ENCODE peak calls at places on chromosomes 6 and 20, in seven cellular contexts. A is PC-3, H is BJ, S is adrenal gland, N is glutamatergic neuron, P is astrocyte of the cerebellum, Q is left ventricle myocardium inferior. I is an unnamed sample.

GRCh38 chr6:110265273-110265672 is 85.0 kb downstream of the CDC40 start:
- DNase-seq in A (no peak), H (no peak), S (no peak), N (no peak), P (no peak), Q (no peak), I (no peak)

GRCh38 chr6:104771258-104771832 is 88.4 kb downstream of the HACE1 start:
- DNase-seq in A (peak; percentile 45), H (no peak), S (no peak), N (no peak), P (peak; percentile 9), Q (no peak), I (no peak)

GRCh38 chr6:137983269-137983668 is 116.2 kb downstream of the TNFAIP3 start:
- DNase-seq in A (no peak), H (no peak), S (no peak), N (no peak), P (no peak), Q (no peak), I (no peak)

GRCh38 chr20:62835931-62836861 is 19.3 kb downstream of the COL9A3 start:
- DNase-seq in A (peak; percentile 53), H (no peak), S (peak; percentile 13), N (no peak), P (no peak), Q (no peak), I (peak; percentile 3)

GRCh38 chr20:62816031-62816878 is 595 bp upstream of the COL9A3 start:
- DNase-seq in A (no peak), H (no peak), S (no peak), N (no peak), P (no peak), Q (no peak), I (no peak)

GRCh38 chr6:85537055-85537494 is 56.6 kb downstream of the SNX14 start:
- DNase-seq in A (peak; percentile 35), H (no peak), S (no peak), N (no peak), P (peak; percentile 1), Q (no peak), I (no peak)

GRCh38 chr6:134046054-134046453 is 6.4 kb downstream of the SLC2A12 start:
- DNase-seq in A (no peak), H (no peak), S (no peak), N (no peak), P (no peak), Q (no peak), I (no peak)

GRCh38 chr20:278607-279571 is 11.7 kb downstream of the C20orf96 start:
- DNase-seq in A (no peak), H (no peak), S (no peak), N (peak; percentile 61), P (no peak), Q (peak; percentile 53), I (peak; percentile 52)

GRCh38 chr20:3667434-3668037 is 4.3 kb upstream of the GFRA4 start:
- DNase-seq in A (no peak), H (no peak), S (no peak), N (no peak), P (no peak), Q (no peak), I (no peak)

GRCh38 chr6:106757267-106757666 is 127.9 kb downstream of the QRSL1 start:
- DNase-seq in A (peak; percentile 40), H (no peak), S (no peak), N (no peak), P (no peak), Q (no peak), I (no peak)

GRCh38 chr20:63977392-63978276 is 1.8 kb downstream of the SAMD10 start:
- DNase-seq in A (peak; percentile 51), H (no peak), S (peak; percentile 60), N (peak; percentile 14), P (no peak), Q (no peak), I (no peak)

GRCh38 chr6:138637822-138638221 is 135.7 kb upstream of the CCDC28A start:
- DNase-seq in A (no peak), H (no peak), S (no peak), N (no peak), P (no peak), Q (no peak), I (no peak)

GRCh38 chr6:15266423-15266996 is 20.6 kb downstream of the JARID2 start:
- DNase-seq in A (no peak), H (no peak), S (no peak), N (peak; percentile 51), P (no peak), Q (peak; percentile 33), I (peak; percentile 38)

GRCh38 chr6:111361648-111362047 is 121.4 kb downstream of the REV3L start:
- DNase-seq in A (peak; percentile 48), H (no peak), S (peak; percentile 54), N (peak; percentile 48), P (peak; percentile 32), Q (no peak), I (peak; percentile 57)

GRCh38 chr20:40961686-40962640 is 66.7 kb upstream of the TOP1 start:
- DNase-seq in A (peak; percentile 52), H (no peak), S (no peak), N (no peak), P (no peak), Q (no peak), I (no peak)

GRCh38 chr6:39367661-39368060 is 45.2 kb upstream of the KCNK16 start:
- DNase-seq in A (no peak), H (no peak), S (no peak), N (no peak), P (no peak), Q (no peak), I (no peak)

GRCh38 chr20:46587986-46588385 is 37.5 kb upstream of the OCSTAMP start:
- DNase-seq in A (no peak), H (no peak), S (no peak), N (no peak), P (no peak), Q (no peak), I (no peak)

GRCh38 chr20:14775778-14776177 is 438.4 kb upstream of the FLRT3 start:
- DNase-seq in A (peak; percentile 98), H (peak; percentile 70), S (peak; percentile 63), N (no peak), P (peak; percentile 19), Q (no peak), I (no peak)

GRCh38 chr6:130742282-130742681 is 84.9 kb upstream of the SMLR1 start:
- DNase-seq in A (no peak), H (no peak), S (no peak), N (no peak), P (no peak), Q (no peak), I (no peak)

GRCh38 chr20:46642265-46642942 is 8.9 kb downstream of the SLC13A3 start:
- DNase-seq in A (no peak), H (no peak), S (peak; percentile 48), N (peak; percentile 80), P (no peak), Q (no peak), I (no peak)

GRCh38 chr20:5741089-5741488 is 9.1 kb upstream of the SHLD1 start:
- DNase-seq in A (no peak), H (no peak), S (peak; percentile 70), N (no peak), P (peak; percentile 52), Q (no peak), I (no peak)

GRCh38 chr20:6075428-6076219 is 21.8 kb upstream of the LRRN4 start:
- DNase-seq in A (no peak), H (no peak), S (peak; percentile 67), N (no peak), P (peak; percentile 61), Q (peak; percentile 43), I (no peak)

GRCh38 chr6:153130515-153131036 is 506 bp downstream of the RGS17 start:
- DNase-seq in A (no peak), H (no peak), S (no peak), N (peak; percentile 67), P (no peak), Q (no peak), I (peak; percentile 57)

GRCh38 chr6:41680182-41680965 is 42.1 kb downstream of the MDFI start:
- DNase-seq in A (no peak), H (no peak), S (no peak), N (no peak), P (no peak), Q (no peak), I (no peak)

GRCh38 chr6:116298968-116299367 is 19.2 kb upstream of the TSPYL1 start:
- DNase-seq in A (no peak), H (no peak), S (no peak), N (no peak), P (no peak), Q (no peak), I (no peak)

GRCh38 chr6:162343196-162343901 is 384.2 kb downstream of the PRKN start:
- DNase-seq in A (no peak), H (no peak), S (no peak), N (no peak), P (no peak), Q (no peak), I (no peak)

GRCh38 chr6:169886631-169887227 is 135.3 kb downstream of the ERMARD start:
- DNase-seq in A (no peak), H (no peak), S (no peak), N (no peak), P (no peak), Q (no peak), I (no peak)
- TF ChIP-seq CTCF in A (no peak), H (no peak), S (no peak), N (no peak), P (no peak), Q (no peak), I (no peak)

GRCh38 chr20:58188496-58188895 is 40.0 kb downstream of the ANKRD60 start:
- DNase-seq in A (no peak), H (no peak), S (no peak), N (no peak), P (no peak), Q (no peak), I (peak; percentile 21)
- TF ChIP-seq CTCF in A (peak; percentile 21), H (no peak), S (no peak), N (no peak), P (peak; percentile 14), Q (no peak), I (no peak)

GRCh38 chr20:38724603-38725457 is 544 bp downstream of the SLC32A1 start:
- DNase-seq in A (no peak), H (no peak), S (no peak), N (peak; percentile 48), P (no peak), Q (no peak), I (peak; percentile 52)
- TF ChIP-seq CTCF in A (peak; percentile 9), H (no peak), S (no peak), N (no peak), P (no peak), Q (no peak), I (no peak)

GRCh38 chr6:148969679-148970078 is 222.8 kb downstream of the UST start:
- DNase-seq in A (no peak), H (no peak), S (no peak), N (no peak), P (peak; percentile 95), Q (peak; percentile 29), I (no peak)

GRCh38 chr6:148971027-148971927 is 224.4 kb downstream of the UST start:
- DNase-seq in A (peak; percentile 73), H (no peak), S (no peak), N (no peak), P (no peak), Q (no peak), I (no peak)

GRCh38 chr6:148974351-148974750 is 227.5 kb downstream of the UST start:
- DNase-seq in A (no peak), H (no peak), S (no peak), N (no peak), P (no peak), Q (no peak), I (no peak)

GRCh38 chr6:148972481-148972880 is 225.7 kb downstream of the UST start:
- DNase-seq in A (peak; percentile 70), H (no peak), S (peak; percentile 74), N (peak; percentile 68), P (no peak), Q (no peak), I (peak; percentile 51)

GRCh38 chr6:148973809-148974208 is 227.0 kb downstream of the UST start:
- DNase-seq in A (peak; percentile 43), H (no peak), S (peak; percentile 55), N (no peak), P (no peak), Q (no peak), I (no peak)
- TF ChIP-seq CTCF in A (peak; percentile 61), H (peak; percentile 71), S (peak; percentile 49), N (peak; percentile 59), P (peak; percentile 76), Q (peak; percentile 56), I (peak; percentile 51)

I was measured in endothelial cell.